ENCODE peak calls at places on chromosomes 16 and 17, in six cellular contexts. P is kidney, O is neural progenitor cell, M is transverse colon, R is suprapubic skin, Z is esophagus squamous epithelium. H is an unnamed sample.

GRCh38 chr17:75151893-75152292 is 2.4 kb downstream of the JPT1 start:
- DNase-seq in Z (no peak), O (no peak), P (no peak), M (no peak), R (no peak), H (no peak)

GRCh38 chr17:61126476-61127240 is 273.0 kb upstream of the TBX2 start:
- DNase-seq in P (no peak), R (no peak), Z (no peak), O (no peak), M (no peak), H (no peak)

GRCh38 chr17:80513892-80514291 is 30.7 kb upstream of the RPTOR start:
- DNase-seq in O (no peak), M (no peak), Z (no peak), R (no peak), P (no peak), H (no peak)

GRCh38 chr17:4142107-4142900 is 526 bp downstream of the ZZEF1 start:
- DNase-seq in R (peak), M (peak), Z (no peak), O (peak), P (peak), H (no peak)

GRCh38 chr16:23826528-23827244 is 9.1 kb upstream of the PRKCB start:
- DNase-seq in R (no peak), Z (no peak), M (no peak), P (no peak), O (no peak), H (no peak)

GRCh38 chr17:59368218-59368857 is 36.9 kb downstream of the YPEL2 start:
- DNase-seq in P (no peak), M (no peak), O (no peak), Z (no peak), R (no peak), H (no peak)

GRCh38 chr16:3949287-3949686 is 68.8 kb upstream of the CREBBP start:
- DNase-seq in R (peak), P (peak), Z (no peak), M (no peak), O (no peak), H (no peak)

GRCh38 chr16:12398029-12398735 is 405.5 kb downstream of the CPPED1 start:
- DNase-seq in R (no peak), Z (no peak), P (no peak), M (no peak), O (no peak), H (no peak)

GRCh38 chr16:2056077-2056476 is 8.3 kb downstream of the TSC2 start:
- DNase-seq in P (no peak), Z (no peak), O (no peak), M (no peak), R (no peak), H (no peak)

GRCh38 chr16:81797443-81797842 is 18.4 kb downstream of the PLCG2 start:
- DNase-seq in M (peak), O (no peak), P (no peak), R (no peak), Z (no peak), H (no peak)

GRCh38 chr17:9845306-9845705 is 19.6 kb downstream of the GLP2R start:
- DNase-seq in R (no peak), O (no peak), M (no peak), P (no peak), Z (no peak), H (no peak)

GRCh38 chr17:73722163-73722562 is 77.9 kb upstream of the SDK2 start:
- DNase-seq in Z (no peak), M (no peak), O (no peak), R (no peak), P (no peak), H (no peak)

GRCh38 chr17:43601280-43602050 is 55.3 kb upstream of the ETV4 start:
- DNase-seq in P (no peak), R (no peak), Z (no peak), O (no peak), M (peak), H (no peak)

GRCh38 chr16:8935989-8936388 is 27.7 kb downstream of the USP7 start:
- DNase-seq in P (no peak), O (peak), R (no peak), Z (no peak), M (peak), H (no peak)

GRCh38 chr16:51523400-51523799 is 372.3 kb upstream of the SALL1 start:
- DNase-seq in P (no peak), O (peak), Z (no peak), R (no peak), M (no peak), H (no peak)

GRCh38 chr16:23362460-23363317 is 60.6 kb downstream of the SCNN1B start:
- DNase-seq in M (peak), P (peak), R (no peak), Z (no peak), O (no peak), H (no peak)

GRCh38 chr16:21197115-21197514 is 14.3 kb downstream of the ZP2 start:
- DNase-seq in Z (no peak), R (no peak), P (no peak), O (no peak), M (no peak), H (no peak)

GRCh38 chr16:74608944-74609343 is 2.0 kb upstream of the GLG1 start:
- DNase-seq in O (no peak), Z (no peak), P (no peak), M (no peak), R (no peak), H (no peak)

DNA sequence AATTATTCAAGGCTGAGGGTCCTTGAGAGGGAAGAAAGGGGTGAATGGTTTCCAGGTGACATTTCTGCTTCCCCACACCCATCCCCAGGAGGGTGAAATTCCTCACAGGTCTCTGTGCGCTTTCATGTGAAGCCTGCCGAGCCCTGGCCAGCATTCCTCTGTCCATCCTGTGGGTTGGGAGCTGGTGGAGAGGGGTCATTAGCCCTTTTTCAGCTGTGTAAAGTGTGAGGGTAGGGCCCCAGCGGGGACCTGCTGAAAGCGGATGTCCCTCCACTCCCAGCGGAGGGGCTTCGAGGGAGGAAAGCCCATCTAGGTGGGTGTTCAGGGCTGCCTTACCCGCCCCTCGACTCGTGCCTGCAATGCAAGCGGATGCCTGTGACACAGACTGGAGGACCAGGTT is 53.3 kb upstream of the DLX4 start:
- DNase-seq in P (no peak), R (no peak), Z (no peak), O (peak), M (no peak), H (no peak)
- H3K27ac ChIP-seq in P (no peak), R (no peak), Z (no peak), O (no peak), M (no peak), H (no peak)

DNA sequence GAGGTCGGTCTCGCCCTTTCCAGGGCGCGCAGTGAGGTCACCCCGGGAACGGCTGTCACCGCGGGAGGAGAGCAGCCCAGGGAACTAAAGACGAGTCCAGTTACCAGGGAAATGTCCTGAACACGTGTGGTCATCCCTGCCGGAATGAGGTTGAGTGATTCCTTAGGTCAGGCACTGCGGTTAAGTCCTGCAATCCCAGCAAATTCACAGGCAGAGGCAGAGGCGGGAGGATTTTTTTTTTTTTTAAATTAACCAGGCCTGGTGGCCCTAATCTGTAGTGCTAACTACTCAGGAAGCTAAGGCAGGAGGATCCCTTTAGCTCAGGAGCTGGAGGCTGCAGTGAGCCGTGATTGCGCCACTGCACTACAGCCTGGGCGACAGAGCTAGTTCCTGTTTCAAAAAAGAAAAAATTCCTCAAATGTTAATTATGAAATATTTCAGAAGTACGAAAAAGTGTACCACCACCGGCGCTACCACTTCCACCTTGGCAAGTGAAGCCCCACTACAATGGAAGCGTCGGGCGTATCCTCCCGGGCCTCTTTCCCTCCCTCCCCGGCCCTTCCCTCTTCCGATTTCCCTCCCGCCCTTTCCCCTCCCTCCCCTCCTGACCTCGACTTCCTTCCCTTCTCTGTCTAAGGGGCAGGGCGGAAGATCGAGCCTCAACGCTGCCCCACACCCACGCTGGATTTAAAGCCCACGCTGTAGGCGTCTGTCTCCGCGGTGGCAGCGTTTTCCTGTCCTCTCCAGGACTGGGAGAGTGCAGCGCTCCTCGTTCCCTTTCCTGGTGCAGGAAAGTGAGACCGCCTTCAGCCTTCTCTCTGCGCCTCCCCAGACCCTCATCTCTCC is 27.3 kb downstream of the SLFN11 start:
- DNase-seq in O (peak), Z (no peak), P (peak), M (peak), R (peak), H (no peak)
- H3K27ac ChIP-seq in O (no peak), Z (peak), P (peak), M (peak), R (peak), H (peak)

GRCh38 chr17:17071531-17072360 is 29.5 kb downstream of the MPRIP start:
- DNase-seq in O (no peak), R (no peak), M (peak), Z (no peak), P (peak), H (no peak)

GRCh38 chr17:17075037-17075755 is 32.9 kb downstream of the MPRIP start:
- DNase-seq in M (no peak), P (peak), R (no peak), O (no peak), Z (no peak), H (no peak)

GRCh38 chr17:17073006-17073626 is 30.9 kb downstream of the MPRIP start:
- DNase-seq in M (no peak), Z (no peak), R (no peak), O (no peak), P (peak), H (no peak)

GRCh38 chr17:17072546-17072945 is 30.3 kb downstream of the MPRIP start:
- DNase-seq in R (no peak), M (no peak), O (no peak), P (peak), Z (no peak), H (no peak)

DNA sequence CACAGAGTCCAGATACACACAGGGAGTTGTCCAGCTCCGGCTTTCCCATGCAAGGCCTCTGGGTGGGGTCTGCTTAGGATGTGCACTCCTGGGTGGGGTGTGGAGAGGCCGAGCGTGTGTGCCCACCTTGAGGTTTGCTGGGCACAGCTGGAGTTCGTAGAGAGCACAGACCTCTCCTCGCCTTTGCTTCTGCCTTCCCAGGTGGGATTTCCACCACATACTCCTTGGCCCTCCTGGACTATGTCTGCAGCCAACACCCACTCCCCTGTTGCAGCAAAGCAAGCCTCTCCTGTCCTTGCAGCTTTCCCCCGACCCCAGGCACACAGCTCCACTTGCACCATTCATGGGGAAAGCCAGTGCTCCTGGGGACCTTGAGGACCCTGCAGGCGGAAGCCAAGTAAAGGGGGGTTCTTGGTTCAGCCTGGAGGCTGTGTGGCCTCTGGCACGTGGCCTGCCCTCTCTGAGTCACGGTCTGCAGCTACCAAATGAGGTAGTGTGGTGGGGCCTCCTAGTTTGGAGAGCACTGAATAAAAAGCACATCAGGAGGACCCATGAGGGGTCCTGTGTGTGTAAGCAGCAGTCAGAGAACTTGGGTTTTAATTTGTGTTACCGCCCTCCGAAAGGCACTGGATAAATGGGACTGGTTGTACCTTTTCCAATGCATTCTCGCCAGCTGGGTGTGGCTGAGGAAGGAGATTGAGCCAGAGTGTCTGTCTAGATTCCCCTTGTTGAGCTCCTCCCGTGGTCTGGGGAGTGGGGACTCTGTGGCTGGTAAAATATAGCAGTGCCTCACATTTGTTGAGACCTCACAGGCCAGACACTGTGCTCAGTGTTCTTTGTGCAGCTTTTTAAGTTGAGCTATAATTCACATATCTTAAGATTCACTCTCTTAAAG is 31.6 kb downstream of the MPRIP start:
- DNase-seq in R (no peak), P (peak), Z (no peak), O (no peak), M (no peak), H (no peak)
- H3K27ac ChIP-seq in R (peak), P (no peak), Z (no peak), O (no peak), M (peak), H (peak)

DNA sequence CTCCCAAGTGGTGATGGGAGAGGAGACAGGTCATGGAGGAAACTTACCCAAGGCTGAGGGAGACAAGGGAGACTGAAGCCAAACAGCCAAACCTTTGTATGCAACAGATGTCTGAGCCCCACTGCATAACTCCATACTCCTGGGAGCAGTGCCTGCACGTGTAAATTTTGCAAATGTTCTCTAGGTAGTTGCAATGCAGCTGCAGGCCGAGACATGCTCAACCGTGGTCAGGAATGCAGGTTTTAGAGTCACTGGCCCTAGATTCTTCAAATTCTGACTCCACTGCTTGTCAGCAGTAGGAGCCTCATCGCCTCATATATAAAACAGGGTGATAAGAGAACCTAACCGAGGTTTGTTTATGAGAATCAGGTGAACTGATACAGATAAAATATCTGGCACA is 11.5 kb downstream of the DYNLRB2 start:
- DNase-seq in M (no peak), Z (no peak), P (no peak), R (no peak), O (no peak), H (no peak)
- H3K27ac ChIP-seq in M (no peak), Z (no peak), P (no peak), R (no peak), O (no peak), H (no peak)

GRCh38 chr17:46035112-46035818 is 36.2 kb downstream of the STH start:
- DNase-seq in M (no peak), O (no peak), P (no peak), R (no peak), Z (no peak), H (no peak)
- H3K27ac ChIP-seq in M (no peak), O (no peak), P (no peak), R (no peak), Z (no peak), H (no peak)

H was measured in caudate nucleus.